ENCODE peak calls at places on chromosomes 13 and 19, in eight cellular contexts. Y is AG10803, D is suprapubic skin, G is A549, U is RWPE1, L is pancreas, H is B cell, F is thoracic aorta. J is an unnamed sample.

GRCh38 chr19:16143399-16144215 is at the start of gene HSH2D:
- DNase-seq in Y (no peak), D (no peak), G (no peak), U (peak), L (peak), H (peak), F (no peak), J (peak)

GRCh38 chr19:37953576-37954303 is 46.7 kb downstream of the SIPA1L3 start:
- DNase-seq in Y (peak), D (no peak), G (no peak), U (no peak), L (no peak), H (no peak), F (no peak), J (no peak)

GRCh38 chr19:55166530-55167268 is at the start of gene DNAAF3:
- DNase-seq in Y (peak), D (peak), G (peak), U (peak), L (peak), H (no peak), F (peak), J (peak)

GRCh38 chr19:1904385-1905070 is 671 bp upstream of the ADAT3 start:
- DNase-seq in Y (no peak), D (no peak), G (no peak), U (peak), L (no peak), H (peak), F (no peak), J (peak)

GRCh38 chr19:5345895-5346386 is 5.3 kb upstream of the PTPRS start:
- DNase-seq in Y (peak), D (no peak), G (no peak), U (peak), L (peak), H (no peak), F (no peak), J (no peak)

GRCh38 chr13:22141636-22142035 is 470.8 kb downstream of the FGF9 start:
- DNase-seq in Y (no peak), D (no peak), G (no peak), U (no peak), L (no peak), H (no peak), F (no peak), J (no peak)

GRCh38 chr19:28465317-28466086 is 747.4 kb downstream of the UQCRFS1 start:
- DNase-seq in Y (no peak), D (no peak), G (no peak), U (no peak), L (no peak), H (no peak), F (no peak), J (no peak)

GRCh38 chr13:34571716-34572115 is 370.4 kb upstream of the NBEA start:
- DNase-seq in Y (no peak), D (no peak), G (no peak), U (no peak), L (no peak), H (no peak), F (no peak), J (no peak)

GRCh38 chr19:19591133-19591825 is 27.2 kb downstream of the PBX4 start:
- DNase-seq in Y (peak), D (no peak), G (peak), U (peak), L (no peak), H (peak), F (no peak), J (peak)

GRCh38 chr13:36986462-36987240 is 12.5 kb downstream of the ALG5 start:
- DNase-seq in Y (peak), D (no peak), G (no peak), U (peak), L (no peak), H (no peak), F (no peak), J (no peak)

GRCh38 chr13:33139186-33139585 is 123.0 kb downstream of the KL start:
- DNase-seq in Y (no peak), D (no peak), G (no peak), U (no peak), L (no peak), H (no peak), F (peak), J (no peak)

GRCh38 chr19:51887522-51888498 is at the start of gene ZNF577:
- DNase-seq in Y (peak), D (peak), G (no peak), U (peak), L (peak), H (peak), F (peak), J (peak)

GRCh38 chr13:36059366-36059765 is 71.8 kb downstream of the DCLK1 start:
- DNase-seq in Y (no peak), D (no peak), G (no peak), U (no peak), L (no peak), H (no peak), F (no peak), J (no peak)

GRCh38 chr13:113641426-113641825 is 16.6 kb downstream of the ATP4B start:
- DNase-seq in Y (no peak), D (peak), G (no peak), U (no peak), L (no peak), H (no peak), F (no peak), J (no peak)

GRCh38 chr13:102642475-102642874 is 45.7 kb downstream of the TPP2 start:
- DNase-seq in Y (no peak), D (no peak), G (no peak), U (no peak), L (peak), H (no peak), F (no peak), J (no peak)

GRCh38 chr13:97221989-97222700 is at the start of gene MBNL2:
- DNase-seq in Y (peak), D (peak), G (peak), U (peak), L (peak), H (peak), F (peak), J (peak)

GRCh38 chr13:52830946-52831345 is 17.5 kb downstream of the PCDH8 start:
- DNase-seq in Y (no peak), D (no peak), G (no peak), U (peak), L (no peak), H (no peak), F (no peak), J (no peak)

GRCh38 chr19:52942371-52943133 is 19.3 kb upstream of the ZNF888 start:
- DNase-seq in Y (peak), D (peak), G (no peak), U (peak), L (peak), H (peak), F (peak), J (peak)
- TF ChIP-seq CTCF in Y (no peak), D (no peak), G (no peak), U (no peak), L (no peak), H (no peak), F (no peak), J (no peak)

DNA sequence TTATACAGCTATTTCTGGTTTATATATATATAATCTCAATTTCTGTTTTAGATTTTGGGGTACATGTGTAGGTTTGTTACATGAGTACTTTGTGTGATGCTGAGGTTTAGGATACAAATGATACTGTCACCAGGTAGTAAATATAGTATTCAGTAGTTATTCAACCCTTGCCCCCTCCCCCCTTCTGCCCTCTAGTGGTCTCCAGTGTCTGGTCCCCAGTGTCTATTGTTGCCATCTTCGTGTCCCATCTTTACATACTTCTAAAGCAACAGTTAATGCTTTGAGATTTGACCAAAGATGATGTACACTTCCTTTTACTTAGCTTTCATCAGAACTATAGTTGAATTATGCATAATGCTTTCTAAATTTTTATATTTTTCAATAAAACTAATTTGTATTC is 1623.4 kb upstream of the PRR20A start:
- DNase-seq in Y (no peak), D (no peak), G (no peak), U (no peak), L (no peak), H (no peak), F (no peak), J (no peak)
- TF ChIP-seq CTCF in Y (no peak), D (no peak), G (no peak), U (peak), L (no peak), H (no peak), F (no peak), J (no peak)

GRCh38 chr13:21060063-21060826 is 1.1 kb downstream of the LATS2 start:
- DNase-seq in Y (peak), D (no peak), G (peak), U (peak), L (peak), H (no peak), F (no peak), J (peak)

GRCh38 chr13:21063031-21063430 is 1.6 kb upstream of the LATS2 start:
- DNase-seq in Y (no peak), D (no peak), G (no peak), U (no peak), L (no peak), H (no peak), F (no peak), J (no peak)

GRCh38 chr13:21058361-21058760 is 3.0 kb downstream of the LATS2 start:
- DNase-seq in Y (peak), D (no peak), G (no peak), U (no peak), L (no peak), H (no peak), F (no peak), J (no peak)

GRCh38 chr13:21060827-21061076 is 634 bp downstream of the LATS2 start:
- DNase-seq in Y (no peak), D (no peak), G (no peak), U (no peak), L (no peak), H (no peak), F (no peak), J (no peak)

GRCh38 chr13:21061077-21061945 is at the start of gene LATS2:
- DNase-seq in Y (peak), D (peak), G (peak), U (peak), L (peak), H (peak), F (peak), J (peak)
- TF ChIP-seq CTCF in Y (no peak), D (no peak), G (no peak), U (peak), L (no peak), H (no peak), F (no peak), J (peak)

GRCh38 chr19:3146677-3147100 is 10.9 kb downstream of the GNA15 start:
- DNase-seq in Y (no peak), D (no peak), G (no peak), U (no peak), L (no peak), H (peak), F (no peak), J (no peak)
- TF ChIP-seq CTCF in Y (peak), D (peak), G (peak), U (peak), L (peak), H (peak), F (peak), J (peak)

GRCh38 chr13:23778007-23778687 is 111.1 kb downstream of the MIPEP start:
- DNase-seq in Y (peak), D (no peak), G (no peak), U (no peak), L (no peak), H (no peak), F (no peak), J (no peak)
- TF ChIP-seq CTCF in Y (no peak), D (no peak), G (no peak), U (no peak), L (no peak), H (no peak), F (no peak), J (peak)

DNA sequence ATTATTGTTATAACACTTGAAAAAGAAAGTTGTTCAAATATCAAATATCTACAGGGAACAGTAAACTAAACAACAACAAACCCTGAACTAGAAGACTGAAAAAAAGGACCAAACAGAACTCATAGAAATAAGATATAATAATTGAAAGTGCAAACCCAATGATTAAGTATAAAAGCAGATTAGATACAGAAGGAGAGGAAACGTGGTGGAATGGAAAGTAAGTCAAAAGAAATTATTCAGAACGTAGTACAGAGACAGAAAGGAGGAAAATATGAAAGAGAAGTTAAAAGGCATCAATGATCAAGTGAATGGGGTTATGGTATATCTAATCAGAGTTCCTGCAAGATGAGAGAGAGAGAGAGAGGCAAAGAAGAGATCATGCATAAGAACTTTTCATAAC is 174.2 kb upstream of the DACH1 start:
- DNase-seq in Y (no peak), D (no peak), G (no peak), U (no peak), L (no peak), H (no peak), F (no peak), J (no peak)
- TF ChIP-seq CTCF in Y (no peak), D (no peak), G (no peak), U (no peak), L (no peak), H (no peak), F (no peak), J (no peak)

DNA sequence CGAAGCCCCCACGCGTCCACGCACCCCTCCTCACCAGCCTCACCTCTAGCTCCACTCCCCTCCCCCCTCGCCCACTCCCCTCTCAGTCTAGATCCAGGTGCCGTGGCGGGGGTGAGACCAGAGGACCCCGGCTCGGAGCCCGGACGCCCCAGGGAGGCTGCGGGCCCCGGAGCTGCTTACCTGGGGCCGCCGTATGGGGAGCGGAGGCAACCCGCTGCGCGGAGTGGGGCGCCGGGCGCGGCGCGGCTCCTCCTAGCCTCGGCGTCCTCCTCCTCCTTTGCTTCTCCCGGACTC is 353 bp downstream of the ENOX1 start:
- DNase-seq in Y (no peak), D (peak), G (no peak), U (no peak), L (no peak), H (no peak), F (no peak), J (no peak)
- TF ChIP-seq CTCF in Y (no peak), D (no peak), G (no peak), U (no peak), L (no peak), H (no peak), F (no peak), J (no peak)

DNA sequence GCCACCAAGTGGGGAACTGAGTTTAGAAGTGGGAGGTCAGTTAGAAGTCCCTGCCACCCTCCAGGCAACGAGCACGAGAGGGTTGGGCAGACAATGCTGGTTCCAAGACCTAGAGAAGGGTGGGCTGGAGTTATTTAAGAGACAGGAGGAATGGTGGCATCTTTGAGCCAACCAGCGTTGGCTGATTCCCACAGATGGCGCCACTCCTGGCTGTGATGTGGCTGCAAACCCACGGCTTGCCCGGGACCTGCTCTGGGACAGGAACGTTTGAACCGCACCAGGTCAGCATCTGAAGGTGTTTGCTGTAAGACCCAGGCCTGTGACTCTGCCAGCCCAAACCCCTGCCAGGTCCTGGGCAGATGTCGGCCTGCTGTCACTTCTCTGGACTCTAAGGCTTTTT is 42.8 kb downstream of the BICRA start:
- DNase-seq in Y (no peak), D (no peak), G (no peak), U (no peak), L (peak), H (no peak), F (no peak), J (no peak)
- TF ChIP-seq CTCF in Y (no peak), D (no peak), G (peak), U (no peak), L (no peak), H (no peak), F (no peak), J (no peak)

GRCh38 chr13:75704194-75704941 is 68.2 kb downstream of the LMO7 start:
- DNase-seq in Y (peak), D (no peak), G (peak), U (no peak), L (no peak), H (no peak), F (no peak), J (no peak)

GRCh38 chr13:75705395-75705794 is 69.3 kb downstream of the LMO7 start:
- DNase-seq in Y (peak), D (no peak), G (peak), U (peak), L (no peak), H (no peak), F (no peak), J (no peak)

GRCh38 chr13:75703768-75704167 is 67.6 kb downstream of the LMO7 start:
- DNase-seq in Y (no peak), D (no peak), G (no peak), U (no peak), L (no peak), H (no peak), F (no peak), J (no peak)

GRCh38 chr13:75705908-75706307 is 69.8 kb downstream of the LMO7 start:
- DNase-seq in Y (no peak), D (no peak), G (no peak), U (no peak), L (no peak), H (no peak), F (no peak), J (no peak)

GRCh38 chr13:75704942-75705320 is 68.8 kb downstream of the LMO7 start:
- DNase-seq in Y (no peak), D (no peak), G (peak), U (peak), L (peak), H (no peak), F (no peak), J (no peak)
- TF ChIP-seq CTCF in Y (no peak), D (no peak), G (no peak), U (no peak), L (no peak), H (no peak), F (no peak), J (no peak)